ENCODE peak calls at places on chromosomes 13 and 19, in ten cellular contexts. G, B, X, U, Z, E, J, W, M and L are unnamed samples.

GRCh38 chr19:54473071-54473941 is at the start of gene CDC42EP5:
- DNase-seq in M (peak; percentile 85), G (peak; percentile 94), B (no peak), Z (peak; percentile 33), W (peak; percentile 51), E (no peak), J (no peak), U (peak; percentile 84), X (peak; percentile 61), L (no peak)

GRCh38 chr19:5789886-5790572 is 934 bp downstream of the DUS3L start:
- DNase-seq in M (no peak), G (no peak), X (no peak), E (no peak), U (no peak), J (no peak), W (no peak), Z (no peak), B (no peak), L (no peak)

GRCh38 chr19:29418106-29418684 is 107.6 kb upstream of the VSTM2B start:
- DNase-seq in X (no peak), W (no peak), G (no peak), B (no peak), U (no peak), J (no peak), Z (no peak), E (no peak), M (no peak), L (no peak)

GRCh38 chr19:21586341-21587116 is 81.1 kb downstream of the ZNF429 start:
- DNase-seq in G (no peak), B (no peak), X (peak; percentile 72), Z (peak; percentile 10), M (no peak), W (peak; percentile 57), J (no peak), U (peak; percentile 33), E (peak; percentile 35), L (no peak)

GRCh38 chr13:23642110-23642509 is 71.9 kb downstream of the TNFRSF19 start:
- DNase-seq in B (no peak), M (no peak), G (no peak), W (no peak), E (no peak), U (no peak), Z (no peak), X (no peak), J (no peak), L (no peak)

GRCh38 chr13:113562866-113563265 is 21.7 kb upstream of the TFDP1 start:
- DNase-seq in X (peak; percentile 25), U (no peak), B (peak; percentile 5), E (no peak), M (no peak), W (no peak), J (no peak), G (no peak), Z (no peak), L (no peak)

GRCh38 chr19:36246006-36246391 is 31.1 kb downstream of the ZNF146 start:
- DNase-seq in X (no peak), U (no peak), G (peak; percentile 8), B (no peak), J (no peak), M (no peak), Z (no peak), E (no peak), W (no peak), L (no peak)

GRCh38 chr13:33543631-33544030 is 258.1 kb upstream of the STARD13 start:
- DNase-seq in Z (no peak), E (no peak), G (peak; percentile 20), J (no peak), X (no peak), U (no peak), W (no peak), B (no peak), M (no peak), L (no peak)

GRCh38 chr19:47776568-47776967 is 1.9 kb upstream of the SELENOW start:
- DNase-seq in E (no peak), U (no peak), J (no peak), W (no peak), G (no peak), B (no peak), X (no peak), M (no peak), Z (no peak), L (no peak)

GRCh38 chr13:28597641-28598040 is 61.3 kb upstream of the POMP start:
- DNase-seq in B (no peak), X (no peak), Z (no peak), U (no peak), W (no peak), E (no peak), M (no peak), G (peak; percentile 51), J (no peak), L (no peak)

GRCh38 chr13:68984688-68985319 is 1122.8 kb upstream of the ATXN8OS start:
- DNase-seq in G (no peak), E (no peak), M (no peak), U (no peak), Z (no peak), X (no peak), W (no peak), B (no peak), J (no peak), L (no peak)

GRCh38 chr19:49019242-49019932 is 2.5 kb upstream of the LHB start:
- DNase-seq in E (peak; percentile 53), W (peak; percentile 68), B (no peak), U (peak; percentile 62), Z (peak; percentile 39), G (peak; percentile 28), J (peak; percentile 41), M (no peak), X (peak; percentile 94), L (peak; percentile 85)

GRCh38 chr19:44856438-44857083 is 10.5 kb downstream of the NECTIN2 start:
- DNase-seq in U (no peak), G (no peak), M (peak; percentile 62), X (no peak), B (no peak), Z (no peak), J (no peak), E (no peak), W (no peak), L (no peak)

GRCh38 chr19:45160870-45161714 is at the start of gene NKPD1:
- DNase-seq in G (no peak), M (no peak), B (peak; percentile 86), J (no peak), Z (no peak), E (no peak), U (no peak), X (peak; percentile 78), W (no peak), L (no peak)

GRCh38 chr19:19782783-19783182 is 38.8 kb downstream of the ZNF506 start:
- DNase-seq in W (peak; percentile 82), Z (no peak), E (no peak), J (no peak), G (no peak), M (no peak), X (no peak), U (no peak), B (no peak), L (no peak)

GRCh38 chr13:27907139-27907787 is 12.5 kb upstream of the PDX1 start:
- DNase-seq in G (no peak), U (no peak), Z (no peak), B (no peak), M (no peak), E (no peak), X (no peak), W (no peak), J (no peak), L (no peak)

DNA sequence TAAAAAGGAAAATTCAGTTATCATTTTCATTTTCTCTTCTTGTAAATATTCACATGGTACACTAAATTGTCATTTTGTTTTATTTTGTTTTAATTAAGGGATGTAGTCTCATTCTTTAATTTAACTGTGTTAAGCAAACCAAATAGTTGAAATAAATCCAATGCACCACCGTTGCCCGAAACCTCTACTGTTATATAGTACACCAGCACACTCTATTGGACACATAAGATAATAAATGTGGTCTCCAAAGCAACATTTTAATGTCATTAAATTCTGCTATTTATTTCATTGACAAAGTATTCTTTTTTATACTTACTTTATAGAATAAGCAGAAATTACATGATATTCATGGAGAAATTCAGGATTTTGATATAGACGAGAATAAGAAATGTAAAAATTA is 156.4 kb upstream of the FREM2 start:
- DNase-seq in J (no peak), U (no peak), Z (no peak), M (peak; percentile 1), B (no peak), X (no peak), G (peak; percentile 31), W (no peak), E (no peak), L (no peak)
- TF ChIP-seq CTCF in J (no peak), U (peak; percentile 53), Z (peak; percentile 62), M (peak; percentile 9), B (no peak), X (peak; percentile 59), G (peak; percentile 22), W (no peak), E (no peak), L (peak; percentile 40)

GRCh38 chr19:861756-862528 is 2.5 kb downstream of the CFD start:
- DNase-seq in W (peak; percentile 72), E (peak; percentile 66), Z (peak; percentile 44), M (peak; percentile 23), X (peak; percentile 97), B (no peak), U (no peak), G (peak; percentile 30), J (no peak), L (peak; percentile 92)
- TF ChIP-seq CTCF in W (no peak), E (no peak), Z (peak; percentile 21), M (peak; percentile 21), X (peak; percentile 36), B (no peak), U (no peak), G (no peak), J (no peak), L (no peak)

GRCh38 chr19:38315657-38316476 is at the start of gene YIF1B:
- DNase-seq in X (peak; percentile 99), E (peak; percentile 95), G (peak; percentile 98), W (peak; percentile 97), M (peak; percentile 97), J (peak; percentile 85), U (peak; percentile 98), B (peak; percentile 96), Z (peak; percentile 90), L (peak; percentile 99)
- TF ChIP-seq CTCF in X (no peak), E (no peak), G (no peak), W (no peak), M (no peak), J (no peak), U (no peak), B (no peak), Z (no peak), L (no peak)

DNA sequence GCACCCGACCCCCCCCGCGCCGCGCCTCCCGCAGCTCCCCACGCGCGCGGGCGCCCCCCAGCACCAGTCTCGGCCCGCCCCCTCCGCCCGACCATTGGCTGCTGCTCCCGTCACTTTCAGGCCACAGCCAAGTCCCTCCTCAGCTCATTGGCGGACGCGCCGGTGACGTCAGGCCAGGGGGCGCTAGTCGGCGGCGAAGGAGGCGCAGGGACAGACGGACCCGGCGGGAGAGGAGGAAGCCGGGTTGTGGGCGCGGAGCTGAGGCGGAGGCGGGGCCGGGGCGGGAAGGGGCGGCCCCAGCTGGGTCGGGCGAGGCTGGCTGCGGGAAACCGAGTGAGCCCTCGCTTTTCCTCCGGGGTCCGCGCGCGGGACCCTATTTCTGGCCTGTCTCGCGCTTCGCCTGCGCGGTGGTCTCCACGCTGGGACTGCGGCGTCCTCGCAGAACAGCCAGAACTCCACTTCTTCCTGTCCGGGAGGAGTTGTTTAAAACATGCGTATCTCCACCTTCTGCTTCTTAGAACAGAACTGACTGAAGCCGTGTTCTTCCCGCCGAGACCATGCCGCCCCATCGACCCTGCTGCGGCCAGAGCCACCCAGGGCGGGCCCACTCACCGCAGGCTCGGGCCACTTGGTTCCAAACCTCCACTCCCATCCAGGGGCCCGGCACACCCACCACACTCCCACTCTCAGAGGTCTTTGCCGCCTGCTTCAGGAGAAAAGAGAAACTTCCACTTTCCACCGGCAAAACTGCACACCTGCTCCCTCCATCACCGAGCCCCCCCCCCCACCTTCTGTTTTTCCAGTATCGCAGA is 459 bp upstream of the TMTC4 start:
- DNase-seq in E (peak; percentile 100), U (peak; percentile 100), J (peak; percentile 99), G (peak; percentile 99), W (peak; percentile 99), B (peak; percentile 99), Z (peak; percentile 100), X (peak; percentile 100), M (peak; percentile 99), L (peak; percentile 100)
- TF ChIP-seq CTCF in E (peak; percentile 27), U (peak; percentile 36), J (no peak), G (peak; percentile 27), W (no peak), B (no peak), Z (no peak), X (peak; percentile 52), M (peak; percentile 35), L (peak; percentile 60)